ENCODE peak calls at places on chromosomes 6 and 20, in five cellular contexts. R is stimulated activated CD8-positive, alpha-beta memory T cell treated with anti-CD3 and anti-CD28 coated beads, Interleukin-4, amount 100 ng/mL, for 4 hours; S is stromal cell of bone marrow; X is HTR-8/SVneo; M is ACHN. B is an unnamed sample.
A peak's percentile ranks its signal among the peaks of the same experiment; 100 is the strongest.

GRCh38 chr6:157650261-157650640 is 172.8 kb upstream of the SNX9 start:
- DNase-seq in R (no peak), S (no peak), X (no peak), M (no peak), B (no peak)

GRCh38 chr6:68892432-68892831 is 257.4 kb downstream of the ADGRB3 start:
- DNase-seq in R (no peak), S (no peak), X (no peak), M (no peak), B (no peak)

GRCh38 chr20:4468114-4468513 is 253.6 kb upstream of the PRND start:
- DNase-seq in R (no peak), S (no peak), X (no peak), M (no peak), B (no peak)

GRCh38 chr6:21914121-21914973 is 320.8 kb downstream of the SOX4 start:
- DNase-seq in R (no peak), S (no peak), X (no peak), M (peak; percentile 11), B (peak; percentile 54)

GRCh38 chr6:88086792-88087191 is 39.2 kb downstream of the SPACA1 start:
- DNase-seq in R (no peak), S (no peak), X (no peak), M (no peak), B (no peak)

GRCh38 chr20:22682381-22682780 is 98.0 kb upstream of the FOXA2 start:
- DNase-seq in R (no peak), S (no peak), X (no peak), M (no peak), B (no peak)

GRCh38 chr6:144955853-144956252 is 670.7 kb downstream of the UTRN start:
- DNase-seq in R (no peak), S (no peak), X (no peak), M (no peak), B (peak; percentile 85)

GRCh38 chr6:31794866-31795615 is 511 bp downstream of the VARS1 start:
- DNase-seq in R (no peak), S (no peak), X (no peak), M (peak; percentile 41), B (no peak)

B was measured in astrocyte.